ENCODE peak calls at places on chromosomes 5 and 9, in eight cellular contexts. C is psoas muscle; T is IMR-90; Y is upper lobe of right lung; D is tibial nerve; I is CD8-positive, alpha-beta T cell; E is gastrocnemius medialis; V is left ventricle myocardium inferior. S is an unnamed sample. For H3K9me3 and H3K4me1, the result is how much of the 10 kb centered on the place peaks cover.

GRCh38 chr5:96772542-96772941 is 35.2 kb downstream of the ERAP1 start:
- DNase-seq in D (no peak), V (no peak), Y (no peak), T (no peak), E (no peak), C (no peak), I (no peak), S (no peak)

GRCh38 chr5:1875843-1876671 is 6.7 kb downstream of the IRX4 start:
- DNase-seq in E (no peak), I (no peak), C (no peak), Y (no peak), T (no peak), V (no peak), D (no peak), S (no peak)

GRCh38 chr5:56129288-56129687 is 103.8 kb downstream of the ANKRD55 start:
- DNase-seq in E (no peak), V (no peak), C (no peak), I (no peak), D (no peak), Y (no peak), T (peak), S (no peak)

GRCh38 chr5:41336471-41336870 is 123.1 kb upstream of the C6 start:
- DNase-seq in I (no peak), D (no peak), T (no peak), Y (no peak), E (no peak), C (no peak), V (no peak), S (no peak)

GRCh38 chr9:128152133-128152780 is 3.0 kb downstream of the LCN2 start:
- DNase-seq in V (no peak), E (no peak), I (no peak), T (no peak), C (no peak), D (no peak), Y (no peak), S (no peak)

GRCh38 chr5:87394407-87394806 is 18.3 kb downstream of the CCNH start:
- DNase-seq in T (peak), C (no peak), V (no peak), Y (no peak), E (no peak), I (no peak), D (no peak), S (no peak)

GRCh38 chr5:169595172-169595820 is 11.7 kb downstream of the SPDL1 start:
- DNase-seq in C (no peak), Y (no peak), I (no peak), E (no peak), V (no peak), D (no peak), T (no peak), S (no peak)

GRCh38 chr9:122900791-122901190 is 4.4 kb downstream of the RC3H2 start:
- DNase-seq in V (no peak), D (no peak), Y (no peak), I (no peak), E (no peak), C (no peak), T (peak), S (no peak)

GRCh38 chr9:100756217-100756616 is 178.3 kb downstream of the CAVIN4 start:
- DNase-seq in Y (no peak), T (no peak), D (no peak), V (no peak), E (no peak), I (no peak), C (no peak), S (no peak)

GRCh38 chr5:1633605-1634336 is 110.0 kb upstream of the LPCAT1 start:
- DNase-seq in T (peak), I (peak), E (peak), C (peak), Y (peak), V (peak), D (peak), S (peak)

GRCh38 chr5:127961006-127961763 is 122.4 kb upstream of the SLC12A2 start:
- DNase-seq in V (no peak), C (no peak), I (no peak), E (no peak), D (no peak), T (no peak), Y (no peak), S (no peak)

GRCh38 chr9:77450093-77450475 is 198.0 kb downstream of the GNA14 start:
- DNase-seq in V (no peak), D (no peak), C (no peak), Y (no peak), T (no peak), E (no peak), I (no peak), S (no peak)

GRCh38 chr9:122426723-122427122 is 51.0 kb downstream of the OR1J1 start:
- DNase-seq in C (no peak), D (no peak), I (no peak), Y (no peak), V (no peak), E (no peak), T (no peak), S (no peak)

GRCh38 chr9:135329571-135330306 is 149.8 kb upstream of the PPP1R26 start:
- DNase-seq in T (no peak), D (no peak), V (no peak), I (no peak), C (no peak), E (no peak), Y (peak), S (peak)

GRCh38 chr5:36357391-36357790 is 55.7 kb upstream of the RANBP3L start:
- DNase-seq in T (peak), E (no peak), I (no peak), V (no peak), Y (no peak), D (no peak), C (no peak), S (no peak)

GRCh38 chr9:112489039-112489546 is 2.5 kb downstream of the KIAA1958 start:
- DNase-seq in T (no peak), D (no peak), V (no peak), I (no peak), C (no peak), E (no peak), Y (no peak), S (no peak)

GRCh38 chr9:36924071-36924470 is 110.0 kb downstream of the PAX5 start:
- DNase-seq in C (no peak), Y (no peak), T (peak), I (no peak), V (no peak), D (no peak), E (no peak), S (no peak)

GRCh38 chr5:145636396-145636795 is 198.7 kb downstream of the PRELID2 start:
- DNase-seq in C (no peak), V (no peak), T (no peak), I (no peak), E (no peak), D (no peak), Y (no peak), S (no peak)

GRCh38 chr5:55868846-55869245 is 17.7 kb downstream of the IL31RA start:
- DNase-seq in I (no peak), T (peak), E (no peak), Y (no peak), C (peak), D (no peak), V (no peak), S (peak)

GRCh38 chr5:169221519-169221918 is 79.4 kb downstream of the SLIT3 start:
- DNase-seq in V (no peak), Y (no peak), T (no peak), D (no peak), C (no peak), I (no peak), E (no peak), S (no peak)

GRCh38 chr5:10914741-10915480 is 153.9 kb upstream of the DAP start:
- DNase-seq in I (no peak), C (no peak), T (no peak), Y (no peak), D (no peak), V (no peak), E (no peak), S (no peak)

GRCh38 chr9:76216161-76216649 is 178.0 kb downstream of the RFK start:
- DNase-seq in E (no peak), I (no peak), D (no peak), Y (no peak), T (peak), V (no peak), C (no peak), S (no peak)

GRCh38 chr9:78601957-78602565 is 305.1 kb downstream of the PSAT1 start:
- DNase-seq in T (peak), Y (no peak), C (no peak), V (no peak), D (peak), I (no peak), E (no peak), S (no peak)

GRCh38 chr5:107487056-107487461 is 183.7 kb downstream of the EFNA5 start:
- DNase-seq in C (peak), T (peak), Y (no peak), E (peak), V (no peak), D (no peak), I (no peak), S (no peak)

GRCh38 chr5:56175465-56175864 is 57.7 kb downstream of the ANKRD55 start:
- DNase-seq in I (no peak), D (peak), C (no peak), Y (no peak), T (peak), V (no peak), E (peak), S (no peak)

GRCh38 chr9:38228331-38229122 is 159.5 kb upstream of the SHB start:
- DNase-seq in E (no peak), C (no peak), D (no peak), Y (no peak), T (no peak), V (no peak), I (no peak), S (no peak)

GRCh38 chr5:84585218-84585617 is 200.5 kb upstream of the EDIL3 start:
- DNase-seq in D (no peak), Y (no peak), I (no peak), T (no peak), V (no peak), C (no peak), E (no peak), S (no peak)

GRCh38 chr5:34013547-34013946 is 5.7 kb upstream of the AMACR start:
- DNase-seq in E (no peak), I (no peak), T (no peak), V (no peak), D (no peak), Y (no peak), C (no peak), S (no peak)

GRCh38 chr9:114427644-114428043 is 39.9 kb upstream of the AKNA start:
- DNase-seq in C (no peak), D (no peak), E (no peak), V (no peak), T (no peak), I (no peak), Y (no peak), S (no peak)

GRCh38 chr5:159507661-159508060 is 177.4 kb upstream of the IL12B start:
- DNase-seq in I (no peak), V (no peak), T (no peak), C (no peak), Y (no peak), D (no peak), E (no peak), S (no peak)

GRCh38 chr5:67272453-67273130 is 76.0 kb upstream of the CD180 start:
- DNase-seq in Y (no peak), D (peak), C (peak), I (no peak), T (no peak), V (no peak), E (peak), S (no peak)

GRCh38 chr9:130535818-130536521 is 43.4 kb upstream of the FUBP3 start:
- DNase-seq in D (no peak), V (peak), I (no peak), T (peak), Y (no peak), E (no peak), C (no peak), S (no peak)

GRCh38 chr5:58629190-58630159 is 46.6 kb downstream of the RAB3C start:
- DNase-seq in Y (no peak), V (no peak), I (no peak), T (no peak), C (no peak), D (no peak), E (no peak), S (no peak)

GRCh38 chr5:14781106-14781505 is 90.5 kb downstream of the ANKH start:
- DNase-seq in E (no peak), T (peak), Y (no peak), I (no peak), C (no peak), D (no peak), V (no peak), S (no peak)

GRCh38 chr5:39547548-39548154 is 122.9 kb upstream of the DAB2 start:
- DNase-seq in T (peak), V (no peak), Y (no peak), E (no peak), C (no peak), D (peak), I (no peak), S (no peak)

GRCh38 chr9:95494416-95495371 is 22.1 kb downstream of the PTCH1 start:
- DNase-seq in Y (no peak), V (no peak), D (no peak), I (peak), T (no peak), E (no peak), C (no peak), S (no peak)

GRCh38 chr9:98971168-98971914 is 27.6 kb downstream of the COL15A1 start:
- DNase-seq in E (no peak), I (no peak), Y (no peak), T (peak), V (no peak), D (peak), C (no peak), S (no peak)

GRCh38 chr5:107567901-107568671 is 102.7 kb downstream of the EFNA5 start:
- DNase-seq in C (no peak), T (no peak), I (no peak), Y (no peak), D (no peak), E (no peak), V (no peak), S (no peak)

GRCh38 chr5:149924481-149924880 is 20.1 kb downstream of the PDE6A start:
- DNase-seq in C (no peak), Y (no peak), I (no peak), V (no peak), D (no peak), T (peak), E (no peak), S (no peak)

GRCh38 chr5:81750308-81751008 is 439 bp downstream of the SSBP2 start:
- DNase-seq in D (no peak), I (no peak), C (no peak), Y (peak), T (no peak), E (no peak), V (no peak), S (no peak)

DNA sequence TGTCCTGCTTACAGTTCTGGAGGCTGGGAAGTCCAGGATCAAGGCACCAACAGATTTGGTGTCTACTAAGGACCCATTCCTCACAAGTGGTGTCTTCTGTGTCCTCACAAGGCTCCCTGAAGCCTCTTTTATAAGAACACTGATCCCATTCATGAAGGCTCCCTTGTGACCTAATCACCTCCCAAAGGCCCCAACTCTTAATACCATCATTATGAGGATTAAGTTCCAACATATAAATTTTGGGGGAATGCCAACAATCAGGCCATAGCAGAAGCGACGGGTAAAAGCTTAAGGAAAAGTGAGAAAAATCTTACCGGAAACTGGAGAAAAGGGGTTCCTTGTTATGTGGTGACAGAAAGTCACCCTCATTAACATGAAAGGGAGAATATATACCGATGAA is 11.2 kb downstream of the CTNNAL1 start:
- DNase-seq in E (no peak), Y (no peak), V (no peak), I (no peak), D (no peak), C (no peak), T (no peak), S (no peak)
- H3K9me3 ChIP-seq in E (under half), Y (under half), V (under half), I (under half), D (under half), C (under half), T (under half), S (under half)

GRCh38 chr5:135330798-135331096 is 68.3 kb downstream of the MACROH2A1 start:
- DNase-seq in Y (no peak), E (no peak), V (no peak), D (no peak), I (no peak), C (no peak), T (no peak), S (no peak)

GRCh38 chr5:135329101-135329912 is 69.7 kb downstream of the MACROH2A1 start:
- DNase-seq in I (no peak), D (no peak), Y (no peak), C (no peak), V (no peak), T (no peak), E (no peak), S (no peak)

GRCh38 chr5:135328128-135328687 is 70.8 kb downstream of the MACROH2A1 start:
- DNase-seq in Y (no peak), E (no peak), D (no peak), T (no peak), V (no peak), C (no peak), I (no peak), S (no peak)

GRCh38 chr5:135331612-135332011 is 67.4 kb downstream of the MACROH2A1 start:
- DNase-seq in V (no peak), T (peak), Y (no peak), I (no peak), E (no peak), C (no peak), D (no peak), S (no peak)

DNA sequence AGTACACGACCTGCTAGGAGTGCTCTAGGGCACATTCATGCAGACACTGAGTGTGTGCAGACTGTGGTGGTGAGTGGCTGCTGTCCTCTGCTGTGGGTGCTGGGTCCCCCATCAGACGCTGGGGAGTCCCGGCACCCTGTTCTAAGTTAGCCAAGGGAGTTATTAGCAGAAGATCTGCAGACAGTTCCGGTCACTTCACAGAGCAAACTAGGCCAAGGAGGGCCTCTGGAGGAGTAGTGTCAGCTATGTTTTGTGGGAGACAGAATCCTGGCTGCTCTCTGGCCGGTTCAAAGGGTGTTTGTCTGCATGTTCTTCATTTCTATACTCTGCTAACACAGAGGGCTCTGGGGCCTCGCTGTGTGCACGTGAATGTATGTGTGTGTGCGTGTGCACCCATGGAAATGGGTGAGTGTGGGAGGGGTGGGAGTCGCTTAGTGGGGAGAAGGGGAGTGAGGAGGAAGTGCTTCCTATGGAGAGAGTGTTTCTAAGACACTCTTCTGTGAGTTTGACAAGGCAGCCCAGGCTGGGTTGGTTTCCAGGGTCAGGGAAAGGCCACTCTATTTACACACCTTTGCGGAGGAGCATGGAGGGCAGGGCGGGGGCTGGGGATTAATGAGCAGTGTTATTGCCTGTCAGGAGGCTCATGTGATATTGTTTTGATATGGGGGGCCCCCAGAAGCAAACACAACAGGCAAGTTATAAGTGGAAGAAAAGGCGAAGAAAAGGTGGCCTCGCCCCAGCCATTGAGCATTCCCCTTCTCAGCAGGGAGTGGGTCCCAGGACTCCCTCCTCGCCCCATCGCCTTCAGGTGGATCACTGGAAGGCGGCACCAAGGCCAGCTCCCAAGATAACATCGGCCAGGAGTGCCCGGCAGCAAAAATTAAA is 68.9 kb downstream of the MACROH2A1 start:
- DNase-seq in V (no peak), D (no peak), T (no peak), C (no peak), Y (no peak), I (no peak), E (no peak), S (no peak)
- TF ChIP-seq CTCF in V (no peak), D (no peak), T (no peak), C (no peak), Y (no peak), I (no peak), E (no peak), S (no peak)

DNA sequence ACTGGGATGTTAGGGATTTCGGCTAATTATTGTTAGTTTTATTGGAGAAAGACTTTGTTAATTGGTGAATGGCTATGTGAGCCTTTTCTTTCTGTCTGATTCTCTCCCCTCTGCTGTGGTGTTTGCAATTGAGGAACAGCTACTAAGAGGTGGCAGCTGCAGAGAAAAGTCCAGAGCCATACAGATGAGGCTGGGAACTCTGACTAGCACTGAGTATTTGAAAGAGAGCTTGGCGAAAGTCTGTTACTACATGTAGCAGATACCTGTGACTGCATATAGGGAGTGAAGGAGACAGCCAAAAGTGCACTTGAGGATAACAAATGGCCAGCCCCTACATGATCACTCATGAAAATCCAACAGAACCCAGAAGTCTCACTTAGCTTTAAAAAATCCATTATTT is 44.3 kb upstream of the HSPB3 start:
- DNase-seq in E (no peak), D (no peak), Y (no peak), C (no peak), T (no peak), V (no peak), I (no peak), S (no peak)
- H3K4me1 ChIP-seq in E (under half), D (under half), Y (under half), C (under half), T (under half), V (under half), I (under half), S (under half)

GRCh38 chr5:3269400-3270169 is 326.0 kb upstream of the IRX1 start:
- DNase-seq in I (no peak), D (no peak), T (no peak), V (no peak), E (no peak), C (no peak), Y (no peak), S (no peak)
- H3K9me3 ChIP-seq in I (under half), D (under half), T (half or more), V (under half), E (under half), C (under half), Y (under half), S (under half)

GRCh38 chr9:32742296-32742695 is 41.0 kb upstream of the TMEM215 start:
- DNase-seq in T (peak), V (no peak), C (no peak), Y (no peak), E (no peak), D (no peak), I (no peak), S (no peak)
- TF ChIP-seq CTCF in T (no peak), V (no peak), C (no peak), Y (no peak), E (no peak), D (no peak), I (no peak), S (no peak)

GRCh38 chr5:157384971-157385709 is 74.9 kb upstream of the NIPAL4 start:
- DNase-seq in E (peak), C (no peak), T (peak), V (peak), Y (no peak), I (no peak), D (peak), S (no peak)

GRCh38 chr5:157388148-157388547 is 71.9 kb upstream of the NIPAL4 start:
- DNase-seq in C (no peak), I (no peak), D (no peak), E (no peak), Y (no peak), V (no peak), T (peak), S (no peak)

GRCh38 chr5:157389103-157389502 is 70.9 kb upstream of the NIPAL4 start:
- DNase-seq in T (no peak), I (no peak), D (no peak), E (no peak), C (no peak), V (no peak), Y (no peak), S (no peak)

GRCh38 chr5:157387164-157387563 is 72.8 kb upstream of the NIPAL4 start:
- DNase-seq in T (no peak), V (no peak), Y (no peak), C (no peak), E (no peak), I (no peak), D (no peak), S (no peak)

GRCh38 chr5:157387683-157388093 is 72.3 kb upstream of the NIPAL4 start:
- DNase-seq in E (peak), V (no peak), D (peak), Y (no peak), I (no peak), C (no peak), T (peak), S (no peak)
- H3K4me1 ChIP-seq in E (under half), V (under half), D (under half), Y (under half), I (under half), C (under half), T (under half), S (under half)

S was measured in RWPE2.